ENCODE peak calls at places on chromosomes 11 and 22, in six cellular contexts. V, K, P, Y, Q and A are unnamed samples.

GRCh38 chr11:70871881-70872280 is 380.5 kb downstream of the SHANK2 start:
- DNase-seq in Q (no peak), V (no peak), Y (no peak), P (no peak), K (no peak), A (no peak)

GRCh38 chr11:118226294-118226693 is 1.5 kb upstream of the JAML start:
- DNase-seq in P (peak; percentile 34), Q (no peak), V (no peak), Y (no peak), K (no peak), A (no peak)

GRCh38 chr22:48574776-48575566 is 1252.7 kb downstream of the BRD1 start:
- DNase-seq in Q (peak; percentile 58), P (no peak), V (peak; percentile 79), K (peak; percentile 33), Y (no peak), A (no peak)

GRCh38 chr22:19853879-19854777 is 546 bp downstream of the GNB1L start:
- DNase-seq in V (no peak), P (peak; percentile 44), Y (no peak), Q (no peak), K (no peak), A (no peak)

GRCh38 chr22:18984564-18984963 is 48.5 kb upstream of the PRODH start:
- DNase-seq in Q (no peak), P (no peak), Y (no peak), V (no peak), K (no peak), A (no peak)

GRCh38 chr11:66119348-66120133 is 49.5 kb downstream of the PACS1 start:
- DNase-seq in Y (no peak), V (no peak), P (no peak), K (no peak), Q (peak; percentile 95), A (no peak)

GRCh38 chr22:49586244-49586748 is 241.4 kb downstream of the BRD1 start:
- DNase-seq in K (no peak), P (no peak), Y (no peak), V (no peak), Q (peak; percentile 3), A (no peak)

GRCh38 chr11:120061761-120062560 is 76.0 kb downstream of the TRIM29 start:
- DNase-seq in Q (no peak), Y (no peak), V (no peak), K (peak; percentile 19), P (no peak), A (no peak)

GRCh38 chr11:57461841-57462489 is 1.6 kb downstream of the RTN4RL2 start:
- DNase-seq in Q (no peak), V (no peak), Y (no peak), P (no peak), K (no peak), A (no peak)
- TF ChIP-seq POLR2A in Q (no peak), V (no peak), Y (no peak), P (no peak), K (no peak), A (no peak)

GRCh38 chr11:101867951-101868350 is 46.9 kb upstream of the CEP126 start:
- DNase-seq in V (no peak), P (no peak), Q (no peak), Y (no peak), K (no peak), A (no peak)
- TF ChIP-seq TAF1 in V (no peak), P (no peak), Q (no peak), Y (no peak), K (no peak), A (no peak)

DNA sequence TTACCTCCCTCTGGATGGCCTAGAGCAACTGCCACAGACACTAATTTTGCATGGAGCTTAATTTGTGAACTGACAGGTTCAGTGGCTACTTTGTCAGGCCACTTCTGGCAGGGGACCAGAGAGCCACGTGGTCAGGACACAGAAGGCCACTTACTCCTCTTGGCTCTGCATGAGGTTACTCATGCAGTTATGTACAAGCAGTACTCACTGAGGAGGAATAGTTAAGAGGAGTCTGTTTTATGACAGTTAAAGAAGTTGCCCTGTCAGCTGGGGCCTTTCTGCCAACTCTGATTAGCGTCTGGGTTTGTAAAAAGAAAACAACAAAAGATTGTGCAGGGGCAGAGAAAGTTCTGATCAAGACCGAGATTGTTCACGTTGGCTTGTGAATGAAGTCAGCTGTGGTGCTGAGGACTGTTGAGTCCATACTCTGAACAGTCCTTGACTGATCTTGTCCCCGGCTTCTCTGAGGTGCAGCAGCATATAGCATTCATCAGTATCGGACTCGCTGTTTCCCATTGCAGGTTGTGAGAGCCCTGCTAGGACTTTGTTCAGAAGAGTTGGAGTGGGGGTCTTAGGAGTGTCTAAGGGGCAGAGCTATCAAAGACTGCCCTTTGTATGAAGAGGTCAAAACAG is 41.4 kb downstream of the PPFIBP2 start:
- DNase-seq in Q (no peak), V (no peak), Y (no peak), K (no peak), P (no peak), A (no peak)
- TF ChIP-seq POLR2AphosphoS5 in Q (no peak), V (no peak), Y (no peak), K (no peak), P (no peak), A (no peak)

DNA sequence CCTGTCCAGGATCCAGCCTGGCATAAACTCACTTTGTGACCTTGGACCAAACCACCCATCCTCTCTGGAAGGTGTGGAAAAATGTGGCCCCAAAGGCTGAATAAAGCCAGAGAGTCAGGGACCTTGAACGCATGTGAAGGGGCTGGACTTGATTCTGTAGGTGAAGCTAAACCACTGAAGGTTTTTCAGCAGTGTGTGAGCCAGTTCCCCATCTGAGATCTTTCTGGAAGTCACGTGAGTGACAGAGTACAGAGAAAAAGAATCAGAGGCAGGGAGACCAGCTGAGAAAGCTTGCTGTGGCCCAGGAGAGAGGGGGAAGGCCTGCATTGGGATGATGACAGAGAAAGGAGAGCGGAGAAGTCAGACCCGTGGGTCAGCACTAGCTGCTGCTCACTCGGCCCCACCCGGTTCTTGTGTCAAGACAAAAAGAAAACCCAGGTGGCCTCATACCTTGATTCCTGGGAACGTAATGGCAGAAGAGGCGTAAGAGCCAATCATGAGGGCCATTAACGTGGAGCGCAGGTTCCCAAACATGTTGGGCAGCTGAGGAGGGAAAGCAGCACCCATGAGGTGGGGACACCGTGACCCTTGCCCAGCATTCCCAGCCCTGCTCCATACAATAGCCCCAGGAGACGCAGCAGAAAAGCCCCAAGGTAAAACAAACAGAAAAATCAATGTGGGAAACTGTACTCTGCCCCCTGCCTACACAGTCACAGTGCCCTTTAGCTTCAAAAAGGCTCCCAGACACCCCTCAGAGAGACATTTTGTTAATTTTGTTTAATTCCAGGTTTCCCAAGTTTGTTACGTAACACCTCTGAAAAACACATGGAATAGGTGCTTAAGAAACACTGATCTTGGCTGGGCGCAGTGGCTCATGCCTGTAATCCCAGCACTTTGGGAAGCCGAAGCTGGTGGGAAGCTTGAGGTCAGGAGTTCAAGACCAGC is 17.9 kb downstream of the SLC43A1 start:
- DNase-seq in P (no peak), Y (no peak), K (no peak), V (no peak), Q (peak; percentile 91), A (no peak)
- TF ChIP-seq POLR2A in P (no peak), Y (no peak), K (no peak), V (no peak), Q (peak; percentile 22), A (no peak)

GRCh38 chr22:40512426-40513136 is 123.9 kb downstream of the MRTFA start:
- DNase-seq in P (no peak), Y (no peak), K (no peak), Q (peak; percentile 55), V (no peak), A (no peak)
- TF ChIP-seq TAF1 in P (no peak), Y (no peak), K (no peak), Q (no peak), V (no peak), A (no peak)